ENCODE peak calls at places on chromosomes 11 and 22, in four cellular contexts. V is HepG2, B is WTC11, O is K562. L is an unnamed sample.

GRCh38 chr22:44752285-44753188 is at the start of gene ARHGAP8:
- DNase-seq in V (no peak), B (peak), O (no peak), L (peak)

GRCh38 chr11:42951266-42951665 is 360.5 kb upstream of the API5 start:
- DNase-seq in V (no peak), B (no peak), O (no peak), L (no peak)

GRCh38 chr11:44767421-44767820 is 40.7 kb downstream of the TSPAN18 start:
- DNase-seq in V (no peak), B (no peak), O (no peak), L (no peak)

GRCh38 chr11:124740277-124740882 is 638 bp downstream of the NRGN start:
- DNase-seq in V (no peak), B (no peak), O (peak), L (peak)

GRCh38 chr11:133980665-133981064 is 23.9 kb upstream of the IGSF9B start:
- DNase-seq in V (no peak), B (no peak), O (no peak), L (no peak)

GRCh38 chr22:33657670-33658069 is 262.6 kb downstream of the LARGE1 start:
- DNase-seq in V (no peak), B (no peak), O (no peak), L (no peak)

GRCh38 chr11:60905047-60905446 is 1.3 kb downstream of the PRPF19 start:
- DNase-seq in V (no peak), B (no peak), O (no peak), L (no peak)

GRCh38 chr22:26763633-26764295 is 106.4 kb downstream of the MIAT start:
- DNase-seq in V (peak), B (no peak), O (no peak), L (no peak)

GRCh38 chr22:43512279-43512678 is 100.5 kb downstream of the MPPED1 start:
- DNase-seq in V (no peak), B (no peak), O (no peak), L (no peak)

GRCh38 chr11:1639102-1639620 is 9.6 kb downstream of the KRTAP5-5 start:
- DNase-seq in V (no peak), B (no peak), O (no peak), L (no peak)
- TF ChIP-seq ELF4 in V (no peak), B (no peak), O (no peak), L (no peak)

GRCh38 chr11:126843096-126843495 is 157.5 kb downstream of the KIRREL3 start:
- DNase-seq in V (no peak), B (no peak), O (no peak), L (no peak)
- TF ChIP-seq ELF4 in V (no peak), B (no peak), O (no peak), L (no peak)

GRCh38 chr11:104892723-104893511 is 5.3 kb downstream of the CASP12 start:
- DNase-seq in V (no peak), B (no peak), O (no peak), L (no peak)
- TF ChIP-seq ELF4 in V (no peak), B (no peak), O (no peak), L (no peak)

GRCh38 chr11:5489571-5490357 is 1.3 kb downstream of the OR52D1 start:
- DNase-seq in V (no peak), B (no peak), O (no peak), L (no peak)

GRCh38 chr11:5488385-5488784 is at the start of gene OR52D1:
- DNase-seq in V (no peak), B (no peak), O (no peak), L (no peak)

GRCh38 chr11:5486003-5486402 is 2.5 kb upstream of the OR52D1 start:
- DNase-seq in V (no peak), B (no peak), O (no peak), L (no peak)

GRCh38 chr11:5488798-5489399 is 414 bp downstream of the OR52D1 start:
- DNase-seq in V (no peak), B (no peak), O (no peak), L (no peak)

GRCh38 chr11:5486421-5486820 is 2.1 kb upstream of the OR52D1 start:
- DNase-seq in V (no peak), B (no peak), O (no peak), L (no peak)
- TF ChIP-seq ELF4 in V (no peak), B (no peak), O (no peak), L (no peak)

DNA sequence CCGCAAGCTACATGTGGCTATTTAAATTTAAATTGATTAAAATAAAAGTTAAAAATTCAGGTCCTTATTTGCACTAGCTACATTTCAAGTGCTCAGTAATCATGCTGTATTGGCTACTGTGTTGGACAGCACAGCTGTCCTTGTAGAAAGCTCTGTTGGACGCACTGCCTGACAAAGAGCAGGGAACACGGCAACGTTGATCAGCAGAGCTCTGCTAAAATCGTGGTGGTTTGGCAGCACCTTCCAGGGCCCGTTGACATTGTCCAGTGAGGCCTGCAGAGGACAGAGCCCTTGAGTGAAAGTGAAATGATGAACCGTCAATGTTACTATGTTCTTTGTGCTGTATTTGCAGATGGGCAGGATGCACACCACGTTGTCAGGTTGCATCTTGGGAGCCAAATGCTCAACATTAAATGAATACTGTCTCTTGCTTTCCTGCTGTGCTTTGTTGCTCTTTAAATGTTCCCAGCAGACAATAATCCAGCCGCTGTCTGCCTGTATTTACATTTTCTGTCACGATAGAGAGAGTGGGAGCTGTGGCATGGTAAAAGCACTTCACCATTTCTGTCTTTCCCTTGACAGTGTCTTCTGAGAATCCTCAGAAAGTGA is 69.7 kb downstream of the NELL1 start:
- DNase-seq in V (no peak), B (no peak), O (no peak), L (no peak)
- TF ChIP-seq ELF4 in V (no peak), B (no peak), O (no peak), L (no peak)

L was measured in HEK293T.